ENCODE peak calls at places on chromosomes 2 and 18, in nine cellular contexts. U is NCI-H774; W is CD8-positive, alpha-beta memory T cell; A is NCI-H146; N is ACHN; P is NCI-H1417; S is NCI-H2081; T is activated gamma-delta T cell treated with Interleukin-2 at 50 U/mL for 16 hours; H is NCI-H446 treated with DMSO at 0.1 percent for 48 hours. C is an unnamed sample.

GRCh38 chr2:70115646-70116442 is 28.6 kb downstream of the PCBP1 start:
- DNase-seq in U (no peak), W (no peak), A (no peak), N (no peak), P (no peak), S (no peak), T (no peak), H (no peak), C (no peak)

GRCh38 chr18:45353530-45353929 is 261.7 kb upstream of the SLC14A2 start:
- DNase-seq in U (no peak), W (no peak), A (no peak), N (no peak), P (no peak), S (no peak), T (no peak), H (no peak), C (no peak)

GRCh38 chr18:23421277-23421676 is 31.8 kb upstream of the RIOK3 start:
- DNase-seq in U (no peak), W (no peak), A (no peak), N (no peak), P (no peak), S (no peak), T (no peak), H (no peak), C (no peak)

GRCh38 chr2:76157531-76157930 is 446.8 kb upstream of the GCFC2 start:
- DNase-seq in U (no peak), W (no peak), A (no peak), N (no peak), P (no peak), S (no peak), T (no peak), H (no peak), C (no peak)

GRCh38 chr2:74502720-74503505 is 3.5 kb upstream of the LBX2 start:
- DNase-seq in U (no peak), W (no peak), A (peak; percentile 58), N (peak; percentile 81), P (no peak), S (peak; percentile 40), T (peak; percentile 51), H (no peak), C (no peak)

GRCh38 chr18:23966909-23967308 is 47.6 kb upstream of the TTC39C start:
- DNase-seq in U (peak; percentile 20), W (no peak), A (peak; percentile 94), N (no peak), P (peak; percentile 60), S (no peak), T (no peak), H (no peak), C (no peak)

GRCh38 chr2:132782166-132782783 is 112.3 kb upstream of the LYPD1 start:
- DNase-seq in U (no peak), W (no peak), A (no peak), N (no peak), P (no peak), S (no peak), T (no peak), H (no peak), C (no peak)

GRCh38 chr2:217943379-217944321 is 59.1 kb downstream of the TNS1 start:
- DNase-seq in U (peak; percentile 58), W (no peak), A (no peak), N (peak; percentile 84), P (peak; percentile 68), S (no peak), T (no peak), H (no peak), C (peak; percentile 85)

GRCh38 chr2:30797381-30798015 is 9.7 kb downstream of the CAPN13 start:
- DNase-seq in U (no peak), W (no peak), A (no peak), N (no peak), P (no peak), S (no peak), T (no peak), H (no peak), C (no peak)

GRCh38 chr2:233814063-233814435 is 35.9 kb downstream of the MROH2A start:
- DNase-seq in U (no peak), W (no peak), A (no peak), N (no peak), P (peak; percentile 5), S (no peak), T (peak; percentile 1), H (no peak), C (no peak)

GRCh38 chr2:172849519-172850217 is 114.0 kb downstream of the RAPGEF4 start:
- DNase-seq in U (no peak), W (no peak), A (no peak), N (no peak), P (no peak), S (no peak), T (no peak), H (no peak), C (no peak)

GRCh38 chr2:143758629-143759330 is 629.6 kb downstream of the ARHGAP15 start:
- DNase-seq in U (no peak), W (no peak), A (no peak), N (no peak), P (no peak), S (no peak), T (no peak), H (no peak), C (no peak)

GRCh38 chr2:168246483-168247340 is 683 bp downstream of the STK39 start:
- DNase-seq in U (no peak), W (peak; percentile 81), A (peak; percentile 56), N (peak; percentile 76), P (peak; percentile 49), S (peak; percentile 62), T (peak; percentile 77), H (peak; percentile 7), C (peak; percentile 79)

C was measured in type B pancreatic cell.